ENCODE peak calls at places on chromosomes 4 and X, in four cellular contexts. One of them, this sample, is unnamed.

GRCh38 chr4:2868840-2869487 is 25.3 kb downstream of the ADD1 start:
- DNase-seq in SK-N-SH: no peak
- DNase-seq in A549: no peak
- DNase-seq in Panc1: no peak
- DNase-seq in this sample: no peak

GRCh38 chrX:155221351-155221750 is 5.1 kb downstream of the VBP1 start:
- DNase-seq in SK-N-SH: no peak
- DNase-seq in Panc1: no peak
- DNase-seq in A549: no peak
- DNase-seq in this sample: no peak

GRCh38 chr4:35102111-35102510 is 1142.2 kb downstream of the ARAP2 start:
- DNase-seq in Panc1: no peak
- DNase-seq in A549: no peak
- DNase-seq in SK-N-SH: no peak
- DNase-seq in this sample: no peak

GRCh38 chr4:61200991-61201526 is 933 bp downstream of the ADGRL3 start:
- DNase-seq in A549: no peak
- DNase-seq in SK-N-SH: peak
- DNase-seq in Panc1: no peak
- DNase-seq in this sample: peak

GRCh38 chr4:182225257-182225852 is 17.8 kb upstream of the TENM3 start:
- DNase-seq in SK-N-SH: no peak
- DNase-seq in A549: no peak
- DNase-seq in Panc1: no peak
- DNase-seq in this sample: no peak

GRCh38 chr4:53508446-53508845 is 82.8 kb downstream of the LNX1 start:
- DNase-seq in A549: no peak
- DNase-seq in SK-N-SH: no peak
- DNase-seq in Panc1: no peak
- DNase-seq in this sample: no peak

GRCh38 chr4:24664956-24665355 is 80.6 kb upstream of the DHX15 start:
- DNase-seq in A549: no peak
- DNase-seq in SK-N-SH: no peak
- DNase-seq in Panc1: no peak
- DNase-seq in this sample: no peak

GRCh38 chrX:112967341-112967740 is 126.7 kb upstream of the AMOT start:
- DNase-seq in A549: no peak
- DNase-seq in Panc1: no peak
- DNase-seq in SK-N-SH: no peak
- DNase-seq in this sample: no peak

GRCh38 chrX:72061091-72061490 is 70.6 kb downstream of the RTL5 start:
- DNase-seq in A549: no peak
- DNase-seq in Panc1: no peak
- DNase-seq in SK-N-SH: no peak
- DNase-seq in this sample: no peak

GRCh38 chr4:151804821-151805220 is 44.0 kb upstream of the GATB start:
- DNase-seq in SK-N-SH: no peak
- DNase-seq in Panc1: no peak
- DNase-seq in A549: no peak
- DNase-seq in this sample: no peak
- H3K27ac ChIP-seq in SK-N-SH: no peak
- H3K27ac ChIP-seq in Panc1: no peak
- H3K27ac ChIP-seq in A549: no peak
- H3K27ac ChIP-seq in this sample: no peak

DNA sequence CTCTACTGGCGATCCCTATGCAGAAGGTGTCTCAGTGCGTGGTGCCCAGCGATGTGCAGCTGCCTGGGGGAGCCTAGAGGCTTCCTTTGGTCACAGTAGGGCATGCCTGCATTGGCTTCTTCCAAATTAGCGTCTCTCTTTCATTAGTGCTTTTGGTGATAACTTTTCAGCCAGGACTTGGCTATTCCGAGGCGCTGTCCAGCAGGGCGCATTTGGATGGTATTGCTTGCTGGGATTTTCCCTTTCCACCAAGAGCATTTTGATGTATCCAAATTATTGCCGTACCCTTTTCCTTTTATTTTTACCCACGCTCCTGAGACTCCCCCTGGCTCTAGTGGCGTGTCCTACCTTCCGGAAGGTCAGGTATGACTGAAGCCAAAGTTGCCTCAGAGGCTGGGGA is 101.4 kb downstream of the SORCS2 start:
- DNase-seq in A549: no peak
- DNase-seq in SK-N-SH: no peak
- DNase-seq in Panc1: no peak
- DNase-seq in this sample: no peak
- TF ChIP-seq REST in A549: no peak
- TF ChIP-seq REST in SK-N-SH: peak
- TF ChIP-seq REST in Panc1: peak
- TF ChIP-seq REST in this sample: no peak

GRCh38 chr4:40937140-40937725 is 187.5 kb downstream of the NSUN7 start:
- DNase-seq in Panc1: no peak
- DNase-seq in SK-N-SH: no peak
- DNase-seq in A549: no peak
- DNase-seq in this sample: no peak
- H3K27ac ChIP-seq in Panc1: no peak
- H3K27ac ChIP-seq in SK-N-SH: no peak
- H3K27ac ChIP-seq in A549: no peak
- H3K27ac ChIP-seq in this sample: no peak

GRCh38 chrX:153687121-153688039 is at the start of gene SLC6A8:
- DNase-seq in A549: peak
- DNase-seq in SK-N-SH: peak
- DNase-seq in Panc1: no peak
- DNase-seq in this sample: peak
- TF ChIP-seq REST in A549: no peak
- TF ChIP-seq REST in SK-N-SH: no peak
- TF ChIP-seq REST in Panc1: no peak
- TF ChIP-seq REST in this sample: no peak

GRCh38 chr4:168790898-168791297 is 219.2 kb downstream of the CBR4 start:
- DNase-seq in SK-N-SH: no peak
- DNase-seq in A549: no peak
- DNase-seq in Panc1: no peak
- DNase-seq in this sample: no peak
- H3K27ac ChIP-seq in SK-N-SH: no peak
- H3K27ac ChIP-seq in A549: peak
- H3K27ac ChIP-seq in Panc1: no peak
- H3K27ac ChIP-seq in this sample: no peak

GRCh38 chr4:15075875-15076274 is 73.6 kb downstream of the CPEB2 start:
- DNase-seq in A549: no peak
- DNase-seq in SK-N-SH: no peak
- DNase-seq in Panc1: no peak
- DNase-seq in this sample: no peak

GRCh38 chr4:15078682-15079642 is 76.7 kb downstream of the CPEB2 start:
- DNase-seq in A549: no peak
- DNase-seq in Panc1: no peak
- DNase-seq in SK-N-SH: no peak
- DNase-seq in this sample: no peak

GRCh38 chr4:15077969-15078368 is 75.7 kb downstream of the CPEB2 start:
- DNase-seq in Panc1: no peak
- DNase-seq in A549: no peak
- DNase-seq in SK-N-SH: no peak
- DNase-seq in this sample: no peak
- TF ChIP-seq REST in Panc1: no peak
- TF ChIP-seq REST in A549: no peak
- TF ChIP-seq REST in SK-N-SH: no peak
- TF ChIP-seq REST in this sample: no peak

GRCh38 chr4:184515606-184516005 is 41.3 kb upstream of the IRF2 start:
- DNase-seq in SK-N-SH: no peak
- DNase-seq in Panc1: no peak
- DNase-seq in A549: no peak
- DNase-seq in this sample: no peak

GRCh38 chr4:184510431-184510830 is 36.1 kb upstream of the IRF2 start:
- DNase-seq in SK-N-SH: no peak
- DNase-seq in A549: no peak
- DNase-seq in Panc1: no peak
- DNase-seq in this sample: no peak

GRCh38 chr4:184514121-184514988 is 40.0 kb upstream of the IRF2 start:
- DNase-seq in SK-N-SH: peak
- DNase-seq in A549: peak
- DNase-seq in Panc1: no peak
- DNase-seq in this sample: no peak

GRCh38 chr4:184511156-184511555 is 36.8 kb upstream of the IRF2 start:
- DNase-seq in A549: no peak
- DNase-seq in SK-N-SH: no peak
- DNase-seq in Panc1: no peak
- DNase-seq in this sample: no peak

DNA sequence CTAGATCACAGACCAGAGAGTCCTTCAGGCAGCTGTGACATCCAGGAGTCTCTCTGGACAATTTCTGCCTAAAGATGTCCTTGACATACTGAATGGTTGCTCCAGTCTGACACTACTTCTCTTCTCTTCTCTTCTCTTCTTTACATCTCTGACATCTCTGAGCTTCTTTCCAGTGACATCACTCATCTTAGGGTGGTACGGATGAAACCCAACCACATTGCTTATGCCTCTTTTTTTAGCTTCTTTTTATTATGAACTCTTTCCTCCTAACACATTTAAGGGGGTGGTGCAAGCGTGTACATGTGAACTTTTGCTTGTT is 39.4 kb upstream of the IRF2 start:
- DNase-seq in SK-N-SH: no peak
- DNase-seq in A549: no peak
- DNase-seq in Panc1: no peak
- DNase-seq in this sample: no peak
- H3K27ac ChIP-seq in SK-N-SH: peak
- H3K27ac ChIP-seq in A549: no peak
- H3K27ac ChIP-seq in Panc1: no peak
- H3K27ac ChIP-seq in this sample: no peak